ENCODE peak calls at places on chromosomes 5 and 9, in six cellular contexts. U, Y, T, X, Z and B are unnamed samples.

GRCh38 chr5:91243286-91243685 is 139.8 kb downstream of the ARRDC3 start:
- DNase-seq in U (no peak), Y (no peak), T (no peak), X (no peak), Z (no peak), B (no peak)

GRCh38 chr5:102341918-102342317 is 45.8 kb upstream of the SLCO4C1 start:
- DNase-seq in U (peak), Y (no peak), T (no peak), X (peak), Z (no peak), B (no peak)

GRCh38 chr5:111495159-111495558 is 17.2 kb downstream of the STARD4 start:
- DNase-seq in U (no peak), Y (no peak), T (no peak), X (no peak), Z (no peak), B (no peak)

GRCh38 chr5:8340261-8340660 is 471.3 kb downstream of the MTRR start:
- DNase-seq in U (no peak), Y (no peak), T (no peak), X (no peak), Z (no peak), B (peak)

GRCh38 chr9:126482361-126483044 is 131.2 kb upstream of the LMX1B start:
- DNase-seq in U (no peak), Y (no peak), T (no peak), X (no peak), Z (no peak), B (peak)

GRCh38 chr5:163757344-163757743 is 251.9 kb downstream of the MAT2B start:
- DNase-seq in U (no peak), Y (no peak), T (no peak), X (no peak), Z (no peak), B (no peak)

GRCh38 chr5:44740655-44741054 is 68.1 kb upstream of the MRPS30 start:
- DNase-seq in U (no peak), Y (no peak), T (peak), X (no peak), Z (peak), B (no peak)

GRCh38 chr5:15472116-15472515 is 27.9 kb upstream of the FBXL7 start:
- DNase-seq in U (no peak), Y (no peak), T (no peak), X (no peak), Z (no peak), B (no peak)

GRCh38 chr9:1490341-1491115 is 440.4 kb downstream of the DMRT2 start:
- DNase-seq in U (peak), Y (no peak), T (no peak), X (no peak), Z (peak), B (no peak)